ENCODE peak calls at places on chromosomes 2 and 18, in four cellular contexts. One of them, this sample, is unnamed.
A peak's percentile ranks its signal among the peaks of the same experiment; 100 is the strongest.

GRCh38 chr18:57077005-57077735 is 69.7 kb upstream of the BOD1L2 start:
- DNase-seq in H1: no peak
- DNase-seq in SK-N-SH: no peak
- DNase-seq in HCT116: no peak
- DNase-seq in this sample: no peak

GRCh38 chr2:205701509-205701908 is 19.2 kb downstream of the NRP2 start:
- DNase-seq in H1: no peak
- DNase-seq in SK-N-SH: no peak
- DNase-seq in HCT116: no peak
- DNase-seq in this sample: no peak

GRCh38 chr2:224927671-224928173 is 114.5 kb downstream of the DOCK10 start:
- DNase-seq in H1: no peak
- DNase-seq in SK-N-SH: no peak
- DNase-seq in HCT116: no peak
- DNase-seq in this sample: no peak

GRCh38 chr2:73050011-73050617 is 21.4 kb downstream of the SFXN5 start:
- DNase-seq in H1: no peak
- DNase-seq in SK-N-SH: no peak
- DNase-seq in HCT116: no peak
- DNase-seq in this sample: no peak

GRCh38 chr2:22281033-22281432 is 1103.9 kb upstream of the KLHL29 start:
- DNase-seq in H1: no peak
- DNase-seq in SK-N-SH: peak; percentile 31
- DNase-seq in HCT116: no peak
- DNase-seq in this sample: no peak

GRCh38 chr2:149125031-149125725 is 86.7 kb downstream of the LYPD6B start:
- DNase-seq in H1: no peak
- DNase-seq in SK-N-SH: no peak
- DNase-seq in HCT116: no peak
- DNase-seq in this sample: no peak

GRCh38 chr2:120818441-120818920 is 82.8 kb downstream of the GLI2 start:
- DNase-seq in H1: no peak
- DNase-seq in SK-N-SH: no peak
- DNase-seq in HCT116: no peak
- DNase-seq in this sample: no peak

GRCh38 chr2:46029332-46029811 is 267.8 kb upstream of the EPAS1 start:
- DNase-seq in H1: no peak
- DNase-seq in SK-N-SH: no peak
- DNase-seq in HCT116: no peak
- DNase-seq in this sample: no peak

GRCh38 chr2:17156086-17156485 is 362.2 kb downstream of the RAD51AP2 start:
- DNase-seq in H1: no peak
- DNase-seq in SK-N-SH: no peak
- DNase-seq in HCT116: no peak
- DNase-seq in this sample: no peak

GRCh38 chr2:29747786-29748470 is 173.5 kb downstream of the ALK start:
- DNase-seq in H1: no peak
- DNase-seq in SK-N-SH: no peak
- DNase-seq in HCT116: peak; percentile 99
- DNase-seq in this sample: no peak

GRCh38 chr18:44725300-44726096 is 44.8 kb downstream of the SETBP1 start:
- DNase-seq in H1: no peak
- DNase-seq in SK-N-SH: no peak
- DNase-seq in HCT116: no peak
- DNase-seq in this sample: no peak

GRCh38 chr18:21196426-21196825 is 45.6 kb upstream of the GREB1L start:
- DNase-seq in H1: no peak
- DNase-seq in SK-N-SH: no peak
- DNase-seq in HCT116: no peak
- DNase-seq in this sample: no peak

GRCh38 chr18:37935086-37935485 is 369.5 kb upstream of the CELF4 start:
- DNase-seq in H1: no peak
- DNase-seq in SK-N-SH: no peak
- DNase-seq in HCT116: no peak
- DNase-seq in this sample: no peak

GRCh38 chr2:222708274-222708710 is 36.8 kb downstream of the MOGAT1 start:
- DNase-seq in H1: no peak
- DNase-seq in SK-N-SH: peak; percentile 62
- DNase-seq in HCT116: peak; percentile 64
- DNase-seq in this sample: no peak

GRCh38 chr2:184113691-184114403 is 484.5 kb upstream of the ZNF804A start:
- DNase-seq in H1: no peak
- DNase-seq in SK-N-SH: no peak
- DNase-seq in HCT116: no peak
- DNase-seq in this sample: no peak

GRCh38 chr2:111941531-111941930 is 43.1 kb downstream of the MERTK start:
- DNase-seq in H1: no peak
- DNase-seq in SK-N-SH: no peak
- DNase-seq in HCT116: no peak
- DNase-seq in this sample: no peak

GRCh38 chr2:194166818-194167217 is 1490.2 kb upstream of the SLC39A10 start:
- DNase-seq in H1: no peak
- DNase-seq in SK-N-SH: peak; percentile 6
- DNase-seq in HCT116: peak; percentile 40
- DNase-seq in this sample: peak; percentile 52

GRCh38 chr2:209685963-209686362 is 85.7 kb upstream of the UNC80 start:
- DNase-seq in H1: no peak
- DNase-seq in SK-N-SH: no peak
- DNase-seq in HCT116: no peak
- DNase-seq in this sample: no peak

GRCh38 chr2:118837621-118838020 is 9.8 kb downstream of the EN1 start:
- DNase-seq in H1: no peak
- DNase-seq in SK-N-SH: no peak
- DNase-seq in HCT116: no peak
- DNase-seq in this sample: no peak

GRCh38 chr18:46712406-46712805 is 44.4 kb downstream of the ST8SIA5 start:
- DNase-seq in H1: no peak
- DNase-seq in SK-N-SH: no peak
- DNase-seq in HCT116: no peak
- DNase-seq in this sample: no peak

GRCh38 chr18:55446996-55447671 is 140.9 kb downstream of the TCF4 start:
- DNase-seq in H1: no peak
- DNase-seq in SK-N-SH: no peak
- DNase-seq in HCT116: no peak
- DNase-seq in this sample: no peak
- TF ChIP-seq JUND in H1: no peak
- TF ChIP-seq JUND in SK-N-SH: no peak
- TF ChIP-seq JUND in HCT116: no peak
- TF ChIP-seq JUND in this sample: no peak

DNA sequence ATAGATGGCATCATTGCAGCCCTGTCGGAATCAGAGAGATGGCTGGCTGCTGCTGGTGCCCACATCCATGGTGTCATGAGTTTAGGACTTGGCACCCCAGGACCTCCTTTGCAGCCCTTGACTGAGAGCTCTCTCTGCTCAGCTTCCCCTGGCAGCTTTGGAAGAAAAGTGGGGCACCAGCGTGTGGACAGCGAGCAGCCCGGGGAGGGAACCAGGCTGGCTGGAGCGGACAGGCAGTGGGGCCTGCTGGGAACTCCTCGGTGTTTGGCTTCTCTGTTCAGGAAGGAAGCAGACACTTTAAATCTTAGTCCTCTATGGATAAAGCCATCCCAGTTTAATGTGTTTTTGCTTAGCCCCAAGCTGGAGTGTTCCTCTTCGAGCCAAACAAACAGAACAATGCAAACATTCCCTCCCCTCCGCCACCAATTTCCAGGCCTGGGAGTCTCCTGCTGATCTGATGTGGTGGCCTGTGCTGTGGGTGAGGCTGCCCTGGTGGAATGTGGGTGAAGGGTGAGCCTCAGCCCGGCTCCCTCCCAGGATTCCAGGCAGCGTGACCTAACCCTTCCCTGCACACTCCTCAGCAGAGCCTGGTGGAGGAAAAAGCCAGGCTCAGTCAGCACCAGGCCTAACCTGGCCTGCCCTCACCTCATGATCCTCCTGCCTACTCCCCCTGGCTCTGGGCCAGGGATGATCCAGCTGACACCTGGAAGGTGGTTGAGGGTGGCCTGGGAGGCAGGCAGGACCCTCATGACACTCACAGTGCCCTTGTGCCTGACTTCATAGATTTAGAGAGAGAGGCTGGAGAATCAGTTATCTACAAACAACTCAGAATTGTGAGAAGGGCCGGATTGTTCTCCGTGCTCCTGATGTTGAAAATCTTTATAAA is 21.6 kb upstream of the ITGB6 start:
- DNase-seq in H1: no peak
- DNase-seq in SK-N-SH: no peak
- DNase-seq in HCT116: no peak
- DNase-seq in this sample: peak; percentile 88
- TF ChIP-seq JUND in H1: no peak
- TF ChIP-seq JUND in SK-N-SH: no peak
- TF ChIP-seq JUND in HCT116: no peak
- TF ChIP-seq JUND in this sample: no peak

DNA sequence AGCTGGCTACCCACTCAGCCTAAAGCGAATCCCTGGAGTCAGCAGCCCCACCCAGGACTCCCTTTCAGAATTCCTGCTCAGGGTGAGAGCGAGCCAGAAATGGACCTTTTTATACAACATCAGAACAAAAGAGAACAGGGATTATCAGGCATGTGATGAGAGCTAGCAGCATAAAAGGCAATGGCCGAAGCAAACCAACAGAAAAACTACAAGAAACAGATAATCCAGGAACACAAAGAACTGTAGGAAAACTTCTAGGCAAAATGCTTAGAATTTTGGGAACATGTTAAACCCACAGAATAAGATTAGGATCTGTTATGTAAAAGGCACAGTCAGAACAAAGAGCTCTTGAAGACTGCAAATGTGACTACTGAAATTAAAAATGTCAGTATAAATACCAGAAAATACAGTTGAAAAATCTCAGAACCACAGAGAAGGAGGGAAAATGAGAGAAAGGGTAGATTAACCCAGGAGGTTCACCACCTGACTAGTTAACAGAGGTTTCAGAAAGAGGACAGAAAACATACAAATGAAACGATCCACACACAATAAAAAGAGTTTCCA is 31.3 kb downstream of the ITGA6 start:
- DNase-seq in H1: no peak
- DNase-seq in SK-N-SH: no peak
- DNase-seq in HCT116: no peak
- DNase-seq in this sample: no peak
- TF ChIP-seq JUND in H1: no peak
- TF ChIP-seq JUND in SK-N-SH: no peak
- TF ChIP-seq JUND in HCT116: no peak
- TF ChIP-seq JUND in this sample: no peak

GRCh38 chr2:126909366-126909765 is 10.7 kb downstream of the TEX51 start:
- DNase-seq in H1: no peak
- DNase-seq in SK-N-SH: no peak
- DNase-seq in HCT116: no peak
- DNase-seq in this sample: no peak

GRCh38 chr2:126910637-126911036 is 11.9 kb downstream of the TEX51 start:
- DNase-seq in H1: no peak
- DNase-seq in SK-N-SH: no peak
- DNase-seq in HCT116: no peak
- DNase-seq in this sample: no peak

GRCh38 chr2:126909781-126910180 is 11.1 kb downstream of the TEX51 start:
- DNase-seq in H1: no peak
- DNase-seq in SK-N-SH: peak; percentile 2
- DNase-seq in HCT116: no peak
- DNase-seq in this sample: no peak

GRCh38 chr2:126907671-126908070 is 9.0 kb downstream of the TEX51 start:
- DNase-seq in H1: no peak
- DNase-seq in SK-N-SH: peak; percentile 3
- DNase-seq in HCT116: no peak
- DNase-seq in this sample: no peak

GRCh38 chr2:126908721-126909177 is 10.1 kb downstream of the TEX51 start:
- DNase-seq in H1: no peak
- DNase-seq in SK-N-SH: peak; percentile 69
- DNase-seq in HCT116: no peak
- DNase-seq in this sample: no peak
- TF ChIP-seq JUND in H1: no peak
- TF ChIP-seq JUND in SK-N-SH: no peak
- TF ChIP-seq JUND in HCT116: no peak
- TF ChIP-seq JUND in this sample: no peak

DNA sequence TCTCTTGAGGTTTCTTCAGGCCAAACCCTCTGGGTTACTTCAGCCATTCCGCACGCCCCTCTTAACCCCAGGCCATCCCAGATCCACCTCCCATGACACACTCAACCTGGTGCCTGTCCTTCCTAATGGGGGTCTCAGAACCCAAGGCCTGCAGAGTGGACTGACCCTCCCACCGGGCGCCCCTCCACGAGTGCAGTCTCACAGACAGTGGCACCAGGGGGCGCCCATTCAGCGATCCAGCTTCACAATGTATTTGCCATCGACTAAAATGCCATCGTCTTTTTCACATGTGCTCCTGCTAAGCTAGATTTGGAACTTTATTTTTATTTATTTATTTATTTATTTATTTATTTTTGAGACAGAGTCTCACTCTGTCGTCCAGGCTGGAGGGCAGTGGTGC is 38.5 kb downstream of the INPP5D start:
- DNase-seq in H1: no peak
- DNase-seq in SK-N-SH: peak; percentile 60
- DNase-seq in HCT116: peak; percentile 10
- DNase-seq in this sample: peak; percentile 29
- TF ChIP-seq JUND in H1: no peak
- TF ChIP-seq JUND in SK-N-SH: no peak
- TF ChIP-seq JUND in HCT116: no peak
- TF ChIP-seq JUND in this sample: no peak

DNA sequence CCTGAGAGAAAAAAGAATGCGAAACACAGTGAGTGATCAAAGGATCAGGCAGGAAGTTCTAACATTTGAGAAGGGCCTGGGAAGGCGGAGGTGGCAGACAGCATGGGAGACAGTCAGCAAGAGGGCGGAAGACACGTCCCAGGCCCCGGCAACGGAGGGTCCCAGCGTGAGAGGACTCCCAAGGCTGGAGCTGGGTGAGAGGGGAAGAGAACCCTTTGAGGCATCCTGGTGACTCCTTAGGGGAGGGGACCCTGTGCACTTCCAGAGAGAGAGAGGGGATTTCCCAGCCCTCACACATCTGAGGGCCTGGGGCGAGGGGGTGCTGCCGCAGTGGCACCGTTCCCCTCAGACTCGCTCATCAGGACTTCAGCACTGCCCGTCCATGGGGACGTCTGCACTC is 133.4 kb downstream of the RTP5 start:
- DNase-seq in H1: no peak
- DNase-seq in SK-N-SH: no peak
- DNase-seq in HCT116: no peak
- DNase-seq in this sample: no peak
- TF ChIP-seq JUND in H1: no peak
- TF ChIP-seq JUND in SK-N-SH: no peak
- TF ChIP-seq JUND in HCT116: no peak
- TF ChIP-seq JUND in this sample: no peak

GRCh38 chr2:48419884-48420511 is 110.0 kb upstream of the STON1 start:
- DNase-seq in H1: no peak
- DNase-seq in SK-N-SH: no peak
- DNase-seq in HCT116: no peak
- DNase-seq in this sample: no peak
- TF ChIP-seq JUND in H1: no peak
- TF ChIP-seq JUND in SK-N-SH: no peak
- TF ChIP-seq JUND in HCT116: no peak
- TF ChIP-seq JUND in this sample: no peak